ENCODE peak calls at places on chromosomes 2 and 18, in ten cellular contexts. One of them, this sample, is unnamed.

GRCh38 chr2:202429164-202429980 is 53.2 kb downstream of the BMPR2 start:
- DNase-seq in tibial nerve: no peak
- DNase-seq in mammary epithelial cell: no peak
- DNase-seq in brain microvascular endothelial cell: no peak
- DNase-seq in vagina: no peak
- DNase-seq in HCT116: no peak
- DNase-seq in stomach: no peak
- DNase-seq in upper lobe of right lung: no peak
- DNase-seq in sigmoid colon: no peak
- DNase-seq in A549: no peak
- DNase-seq in this sample: no peak

GRCh38 chr18:9722691-9723090 is 14.6 kb downstream of the RAB31 start:
- DNase-seq in tibial nerve: no peak
- DNase-seq in mammary epithelial cell: peak; percentile 71
- DNase-seq in brain microvascular endothelial cell: no peak
- DNase-seq in vagina: no peak
- DNase-seq in HCT116: no peak
- DNase-seq in stomach: peak; percentile 73
- DNase-seq in upper lobe of right lung: no peak
- DNase-seq in sigmoid colon: no peak
- DNase-seq in A549: no peak
- DNase-seq in this sample: no peak

GRCh38 chr2:33681333-33681732 is 82.2 kb upstream of the FAM98A start:
- DNase-seq in tibial nerve: no peak
- DNase-seq in mammary epithelial cell: no peak
- DNase-seq in brain microvascular endothelial cell: no peak
- DNase-seq in vagina: no peak
- DNase-seq in HCT116: no peak
- DNase-seq in stomach: no peak
- DNase-seq in upper lobe of right lung: no peak
- DNase-seq in sigmoid colon: no peak
- DNase-seq in A549: peak; percentile 30
- DNase-seq in this sample: no peak

GRCh38 chr2:76599732-76600368 is 889.1 kb upstream of the GCFC2 start:
- DNase-seq in tibial nerve: no peak
- DNase-seq in mammary epithelial cell: peak; percentile 61
- DNase-seq in brain microvascular endothelial cell: peak; percentile 41
- DNase-seq in vagina: no peak
- DNase-seq in HCT116: peak; percentile 12
- DNase-seq in stomach: peak; percentile 60
- DNase-seq in upper lobe of right lung: no peak
- DNase-seq in sigmoid colon: no peak
- DNase-seq in A549: peak; percentile 81
- DNase-seq in this sample: no peak

GRCh38 chr2:210180494-210180893 is 9.3 kb upstream of the KANSL1L start:
- DNase-seq in tibial nerve: no peak
- DNase-seq in mammary epithelial cell: no peak
- DNase-seq in brain microvascular endothelial cell: no peak
- DNase-seq in vagina: no peak
- DNase-seq in HCT116: no peak
- DNase-seq in stomach: no peak
- DNase-seq in upper lobe of right lung: no peak
- DNase-seq in sigmoid colon: no peak
- DNase-seq in A549: no peak
- DNase-seq in this sample: no peak

GRCh38 chr2:184302506-184302905 is 295.8 kb upstream of the ZNF804A start:
- DNase-seq in tibial nerve: no peak
- DNase-seq in mammary epithelial cell: no peak
- DNase-seq in brain microvascular endothelial cell: no peak
- DNase-seq in vagina: no peak
- DNase-seq in HCT116: no peak
- DNase-seq in stomach: no peak
- DNase-seq in upper lobe of right lung: no peak
- DNase-seq in sigmoid colon: no peak
- DNase-seq in A549: no peak
- DNase-seq in this sample: no peak

GRCh38 chr2:222452422-222452950 is 28.1 kb downstream of the SGPP2 start:
- DNase-seq in tibial nerve: no peak
- DNase-seq in mammary epithelial cell: peak; percentile 73
- DNase-seq in brain microvascular endothelial cell: no peak
- DNase-seq in vagina: no peak
- DNase-seq in HCT116: no peak
- DNase-seq in stomach: no peak
- DNase-seq in upper lobe of right lung: no peak
- DNase-seq in sigmoid colon: no peak
- DNase-seq in A549: no peak
- DNase-seq in this sample: no peak

GRCh38 chr2:20439193-20439475 is 7.7 kb upstream of the RHOB start:
- DNase-seq in tibial nerve: no peak
- DNase-seq in mammary epithelial cell: no peak
- DNase-seq in brain microvascular endothelial cell: peak; percentile 61
- DNase-seq in vagina: no peak
- DNase-seq in HCT116: no peak
- DNase-seq in stomach: peak; percentile 55
- DNase-seq in upper lobe of right lung: no peak
- DNase-seq in sigmoid colon: peak; percentile 45
- DNase-seq in A549: peak; percentile 72
- DNase-seq in this sample: peak; percentile 56

GRCh38 chr18:36893227-36893626 is 64.3 kb downstream of the KIAA1328 start:
- DNase-seq in tibial nerve: no peak
- DNase-seq in mammary epithelial cell: no peak
- DNase-seq in brain microvascular endothelial cell: no peak
- DNase-seq in vagina: no peak
- DNase-seq in HCT116: no peak
- DNase-seq in stomach: no peak
- DNase-seq in upper lobe of right lung: no peak
- DNase-seq in sigmoid colon: no peak
- DNase-seq in A549: no peak
- DNase-seq in this sample: no peak

GRCh38 chr2:101740555-101740964 is 43.1 kb downstream of the MAP4K4 start:
- DNase-seq in tibial nerve: no peak
- DNase-seq in mammary epithelial cell: no peak
- DNase-seq in brain microvascular endothelial cell: no peak
- DNase-seq in vagina: no peak
- DNase-seq in HCT116: no peak
- DNase-seq in stomach: no peak
- DNase-seq in upper lobe of right lung: no peak
- DNase-seq in sigmoid colon: no peak
- DNase-seq in A549: no peak
- DNase-seq in this sample: no peak

GRCh38 chr2:46097714-46098480 is 199.3 kb upstream of the EPAS1 start:
- DNase-seq in tibial nerve: no peak
- DNase-seq in mammary epithelial cell: peak; percentile 92
- DNase-seq in brain microvascular endothelial cell: peak; percentile 96
- DNase-seq in vagina: no peak
- DNase-seq in HCT116: peak; percentile 24
- DNase-seq in stomach: peak; percentile 74
- DNase-seq in upper lobe of right lung: no peak
- DNase-seq in sigmoid colon: peak; percentile 90
- DNase-seq in A549: peak; percentile 94
- DNase-seq in this sample: no peak

GRCh38 chr2:127225186-127225960 is 5.3 kb upstream of the CYP27C1 start:
- DNase-seq in tibial nerve: no peak
- DNase-seq in mammary epithelial cell: no peak
- DNase-seq in brain microvascular endothelial cell: peak; percentile 73
- DNase-seq in vagina: no peak
- DNase-seq in HCT116: no peak
- DNase-seq in stomach: no peak
- DNase-seq in upper lobe of right lung: no peak
- DNase-seq in sigmoid colon: no peak
- DNase-seq in A549: no peak
- DNase-seq in this sample: no peak

GRCh38 chr18:2903006-2903405 is 56.2 kb downstream of the EMILIN2 start:
- DNase-seq in tibial nerve: peak; percentile 50
- DNase-seq in mammary epithelial cell: peak; percentile 23
- DNase-seq in brain microvascular endothelial cell: no peak
- DNase-seq in vagina: no peak
- DNase-seq in HCT116: no peak
- DNase-seq in stomach: no peak
- DNase-seq in upper lobe of right lung: no peak
- DNase-seq in sigmoid colon: peak; percentile 86
- DNase-seq in A549: no peak
- DNase-seq in this sample: peak; percentile 77

GRCh38 chr18:22347624-22348511 is 69.8 kb downstream of the CTAGE1 start:
- DNase-seq in tibial nerve: no peak
- DNase-seq in mammary epithelial cell: no peak
- DNase-seq in brain microvascular endothelial cell: peak; percentile 15
- DNase-seq in vagina: no peak
- DNase-seq in HCT116: no peak
- DNase-seq in stomach: no peak
- DNase-seq in upper lobe of right lung: peak; percentile 67
- DNase-seq in sigmoid colon: no peak
- DNase-seq in A549: no peak
- DNase-seq in this sample: no peak

GRCh38 chr2:145752091-145752806 is 1232.3 kb upstream of the ZEB2 start:
- DNase-seq in tibial nerve: peak; percentile 18
- DNase-seq in mammary epithelial cell: peak; percentile 65
- DNase-seq in brain microvascular endothelial cell: peak; percentile 70
- DNase-seq in vagina: no peak
- DNase-seq in HCT116: peak; percentile 50
- DNase-seq in stomach: no peak
- DNase-seq in upper lobe of right lung: peak; percentile 57
- DNase-seq in sigmoid colon: no peak
- DNase-seq in A549: peak; percentile 64
- DNase-seq in this sample: no peak

GRCh38 chr2:100248044-100248330 is 74.3 kb downstream of the LONRF2 start:
- DNase-seq in tibial nerve: no peak
- DNase-seq in mammary epithelial cell: no peak
- DNase-seq in brain microvascular endothelial cell: no peak
- DNase-seq in vagina: no peak
- DNase-seq in HCT116: no peak
- DNase-seq in stomach: no peak
- DNase-seq in upper lobe of right lung: no peak
- DNase-seq in sigmoid colon: no peak
- DNase-seq in A549: no peak
- DNase-seq in this sample: peak; percentile 9

GRCh38 chr2:8661736-8662135 is 20.1 kb upstream of the ID2 start:
- DNase-seq in tibial nerve: no peak
- DNase-seq in mammary epithelial cell: no peak
- DNase-seq in brain microvascular endothelial cell: no peak
- DNase-seq in vagina: no peak
- DNase-seq in HCT116: no peak
- DNase-seq in stomach: no peak
- DNase-seq in upper lobe of right lung: peak; percentile 43
- DNase-seq in sigmoid colon: peak; percentile 73
- DNase-seq in A549: no peak
- DNase-seq in this sample: peak; percentile 78

GRCh38 chr2:217338306-217338916 is 478.5 kb upstream of the TNP1 start:
- DNase-seq in tibial nerve: no peak
- DNase-seq in mammary epithelial cell: peak; percentile 31
- DNase-seq in brain microvascular endothelial cell: no peak
- DNase-seq in vagina: no peak
- DNase-seq in HCT116: no peak
- DNase-seq in stomach: no peak
- DNase-seq in upper lobe of right lung: no peak
- DNase-seq in sigmoid colon: peak; percentile 78
- DNase-seq in A549: peak; percentile 43
- DNase-seq in this sample: no peak
- H3K27ac ChIP-seq in tibial nerve: peak overlapping the region; percentile 66
- H3K27ac ChIP-seq in mammary epithelial cell: no peak overlapping the region
- H3K27ac ChIP-seq in brain microvascular endothelial cell: no peak overlapping the region
- H3K27ac ChIP-seq in vagina: peak overlapping the region; percentile 48
- H3K27ac ChIP-seq in HCT116: no peak overlapping the region
- H3K27ac ChIP-seq in stomach: peak overlapping the region; percentile 47
- H3K27ac ChIP-seq in upper lobe of right lung: no peak overlapping the region
- H3K27ac ChIP-seq in sigmoid colon: peak overlapping the region; percentile 67
- H3K27ac ChIP-seq in A549: peak overlapping the region; percentile 55
- H3K27ac ChIP-seq in this sample: no peak overlapping the region

GRCh38 chr2:66435963-66436362 is 1.0 kb downstream of the MEIS1 start:
- DNase-seq in tibial nerve: no peak
- DNase-seq in mammary epithelial cell: no peak
- DNase-seq in brain microvascular endothelial cell: no peak
- DNase-seq in vagina: no peak
- DNase-seq in HCT116: no peak
- DNase-seq in stomach: no peak
- DNase-seq in upper lobe of right lung: no peak
- DNase-seq in sigmoid colon: no peak
- DNase-seq in A549: no peak
- DNase-seq in this sample: no peak
- H3K4me3 ChIP-seq in tibial nerve: peak overlapping the region; percentile 61
- H3K4me3 ChIP-seq in mammary epithelial cell: peak overlapping the region; percentile 90
- H3K4me3 ChIP-seq in brain microvascular endothelial cell: peak overlapping the region; percentile 76
- H3K4me3 ChIP-seq in vagina: peak overlapping the region; percentile 72
- H3K4me3 ChIP-seq in HCT116: no peak overlapping the region
- H3K4me3 ChIP-seq in stomach: peak overlapping the region; percentile 70
- H3K4me3 ChIP-seq in upper lobe of right lung: peak overlapping the region; percentile 67
- H3K4me3 ChIP-seq in sigmoid colon: peak overlapping the region; percentile 84
- H3K4me3 ChIP-seq in A549: peak overlapping the region; percentile 77
- H3K4me3 ChIP-seq in this sample: peak overlapping the region; percentile 95

GRCh38 chr2:27806311-27807059 is 35.0 kb downstream of the MRPL33 start:
- DNase-seq in tibial nerve: no peak
- DNase-seq in mammary epithelial cell: no peak
- DNase-seq in brain microvascular endothelial cell: no peak
- DNase-seq in vagina: no peak
- DNase-seq in HCT116: no peak
- DNase-seq in stomach: no peak
- DNase-seq in upper lobe of right lung: no peak
- DNase-seq in sigmoid colon: no peak
- DNase-seq in A549: no peak
- DNase-seq in this sample: no peak

GRCh38 chr2:27808984-27809383 is 37.5 kb downstream of the MRPL33 start:
- DNase-seq in tibial nerve: no peak
- DNase-seq in mammary epithelial cell: no peak
- DNase-seq in brain microvascular endothelial cell: no peak
- DNase-seq in vagina: no peak
- DNase-seq in HCT116: no peak
- DNase-seq in stomach: no peak
- DNase-seq in upper lobe of right lung: no peak
- DNase-seq in sigmoid colon: no peak
- DNase-seq in A549: no peak
- DNase-seq in this sample: no peak

GRCh38 chr2:27807476-27807875 is 36.0 kb downstream of the MRPL33 start:
- DNase-seq in tibial nerve: no peak
- DNase-seq in mammary epithelial cell: peak; percentile 35
- DNase-seq in brain microvascular endothelial cell: peak; percentile 28
- DNase-seq in vagina: no peak
- DNase-seq in HCT116: peak; percentile 19
- DNase-seq in stomach: peak; percentile 51
- DNase-seq in upper lobe of right lung: no peak
- DNase-seq in sigmoid colon: no peak
- DNase-seq in A549: peak; percentile 62
- DNase-seq in this sample: no peak

GRCh38 chr2:27809761-27810241 is 38.3 kb downstream of the MRPL33 start:
- DNase-seq in tibial nerve: no peak
- DNase-seq in mammary epithelial cell: peak; percentile 92
- DNase-seq in brain microvascular endothelial cell: peak; percentile 83
- DNase-seq in vagina: no peak
- DNase-seq in HCT116: no peak
- DNase-seq in stomach: no peak
- DNase-seq in upper lobe of right lung: no peak
- DNase-seq in sigmoid colon: no peak
- DNase-seq in A549: peak; percentile 51
- DNase-seq in this sample: no peak

GRCh38 chr2:27808418-27808817 is 36.9 kb downstream of the MRPL33 start:
- DNase-seq in tibial nerve: no peak
- DNase-seq in mammary epithelial cell: no peak
- DNase-seq in brain microvascular endothelial cell: no peak
- DNase-seq in vagina: no peak
- DNase-seq in HCT116: no peak
- DNase-seq in stomach: no peak
- DNase-seq in upper lobe of right lung: no peak
- DNase-seq in sigmoid colon: no peak
- DNase-seq in A549: no peak
- DNase-seq in this sample: no peak
- H3K27ac ChIP-seq in tibial nerve: peak overlapping the region; percentile 78
- H3K27ac ChIP-seq in mammary epithelial cell: no peak overlapping the region
- H3K27ac ChIP-seq in brain microvascular endothelial cell: no peak overlapping the region
- H3K27ac ChIP-seq in vagina: no peak overlapping the region
- H3K27ac ChIP-seq in HCT116: no peak overlapping the region
- H3K27ac ChIP-seq in stomach: no peak overlapping the region
- H3K27ac ChIP-seq in upper lobe of right lung: no peak overlapping the region
- H3K27ac ChIP-seq in sigmoid colon: no peak overlapping the region
- H3K27ac ChIP-seq in A549: peak overlapping the region; percentile 21
- H3K27ac ChIP-seq in this sample: no peak overlapping the region

GRCh38 chr2:170235860-170236638 is 58.1 kb downstream of the MYO3B start:
- DNase-seq in tibial nerve: no peak
- DNase-seq in mammary epithelial cell: peak; percentile 50
- DNase-seq in brain microvascular endothelial cell: peak; percentile 56
- DNase-seq in vagina: no peak
- DNase-seq in HCT116: peak; percentile 60
- DNase-seq in stomach: no peak
- DNase-seq in upper lobe of right lung: no peak
- DNase-seq in sigmoid colon: no peak
- DNase-seq in A549: peak; percentile 61
- DNase-seq in this sample: no peak
- H3K4me3 ChIP-seq in tibial nerve: no peak overlapping the region
- H3K4me3 ChIP-seq in mammary epithelial cell: no peak overlapping the region
- H3K4me3 ChIP-seq in brain microvascular endothelial cell: no peak overlapping the region
- H3K4me3 ChIP-seq in vagina: no peak overlapping the region
- H3K4me3 ChIP-seq in HCT116: no peak overlapping the region
- H3K4me3 ChIP-seq in stomach: no peak overlapping the region
- H3K4me3 ChIP-seq in upper lobe of right lung: no peak overlapping the region
- H3K4me3 ChIP-seq in sigmoid colon: no peak overlapping the region
- H3K4me3 ChIP-seq in A549: no peak overlapping the region
- H3K4me3 ChIP-seq in this sample: no peak overlapping the region